ENCODE peak calls at places on chromosomes 1 and 21, in five cellular contexts. K is H9, S is IMR-90, M is H1, F is mesenchymal stem cell. T is an unnamed sample. For H3K4me1, the result is how much of the 10 kb centered on the place peaks cover.

GRCh38 chr1:234515411-234515810 is 36.4 kb upstream of the TARBP1 start:
- DNase-seq in M (no peak), S (peak), K (no peak), F (peak), T (no peak)

GRCh38 chr21:45804809-45805313 is 161.3 kb downstream of the PCBP3 start:
- DNase-seq in F (no peak), K (no peak), M (no peak), S (no peak), T (no peak)

GRCh38 chr1:69737527-69738176 is 169.9 kb downstream of the LRRC7 start:
- DNase-seq in M (peak), S (peak), F (peak), K (peak), T (peak)

GRCh38 chr1:203440780-203441179 is 34.8 kb upstream of the PRELP start:
- DNase-seq in S (peak), M (no peak), K (peak), F (peak), T (no peak)

GRCh38 chr1:96792220-96792619 is 70.6 kb downstream of the PTBP2 start:
- DNase-seq in F (no peak), M (no peak), K (no peak), S (no peak), T (no peak)

GRCh38 chr1:234820597-234820996 is 210.6 kb upstream of the IRF2BP2 start:
- DNase-seq in S (no peak), F (no peak), M (no peak), K (no peak), T (no peak)

GRCh38 chr1:54965624-54966340 is 14.6 kb upstream of the TMEM61 start:
- DNase-seq in K (no peak), M (no peak), S (peak), F (peak), T (no peak)

GRCh38 chr1:160376525-160377131 is 9.8 kb downstream of the NHLH1 start:
- DNase-seq in K (peak), S (peak), F (peak), M (no peak), T (peak)

GRCh38 chr1:34164510-34165381 is at the start of gene CSMD2:
- DNase-seq in M (peak), S (peak), F (peak), K (peak), T (peak)

GRCh38 chr1:26367441-26367840 is 5.1 kb downstream of the ZNF683 start:
- DNase-seq in M (no peak), K (no peak), S (no peak), F (no peak), T (no peak)

GRCh38 chr1:111649227-111649626 is 29.6 kb downstream of the RAP1A start:
- DNase-seq in S (no peak), M (no peak), F (no peak), K (no peak), T (no peak)

GRCh38 chr1:61011514-61012263 is 70.7 kb upstream of the NFIA start:
- DNase-seq in F (no peak), M (no peak), S (no peak), K (no peak), T (no peak)

GRCh38 chr1:150259758-150260669 is 2.4 kb downstream of the CA14 start:
- DNase-seq in K (peak), F (peak), S (no peak), M (peak), T (peak)

GRCh38 chr1:19363526-19364152 is 51.5 kb downstream of the SLC66A1 start:
- DNase-seq in M (no peak), S (no peak), F (no peak), K (no peak), T (no peak)

GRCh38 chr1:36971832-36972231 is 62.5 kb downstream of the GRIK3 start:
- DNase-seq in M (no peak), F (no peak), K (no peak), S (no peak), T (no peak)

GRCh38 chr1:228344631-228345072 is 62.0 kb downstream of the TRIM11 start:
- DNase-seq in S (no peak), K (no peak), M (peak), F (no peak), T (no peak)

GRCh38 chr1:228348708-228349467 is 57.7 kb downstream of the TRIM11 start:
- DNase-seq in S (no peak), F (no peak), M (no peak), K (no peak), T (no peak)

GRCh38 chr1:228345201-228345930 is 61.3 kb downstream of the TRIM11 start:
- DNase-seq in S (no peak), M (peak), K (peak), F (no peak), T (no peak)

GRCh38 chr1:228346731-228347130 is 59.9 kb downstream of the TRIM11 start:
- DNase-seq in M (no peak), S (no peak), F (no peak), K (no peak), T (no peak)

GRCh38 chr1:228347181-228347580 is 59.5 kb downstream of the TRIM11 start:
- DNase-seq in K (no peak), M (peak), F (no peak), S (no peak), T (no peak)
- H2AFZ ChIP-seq in K (no peak), M (no peak), F (no peak), S (no peak), T (no peak)

DNA sequence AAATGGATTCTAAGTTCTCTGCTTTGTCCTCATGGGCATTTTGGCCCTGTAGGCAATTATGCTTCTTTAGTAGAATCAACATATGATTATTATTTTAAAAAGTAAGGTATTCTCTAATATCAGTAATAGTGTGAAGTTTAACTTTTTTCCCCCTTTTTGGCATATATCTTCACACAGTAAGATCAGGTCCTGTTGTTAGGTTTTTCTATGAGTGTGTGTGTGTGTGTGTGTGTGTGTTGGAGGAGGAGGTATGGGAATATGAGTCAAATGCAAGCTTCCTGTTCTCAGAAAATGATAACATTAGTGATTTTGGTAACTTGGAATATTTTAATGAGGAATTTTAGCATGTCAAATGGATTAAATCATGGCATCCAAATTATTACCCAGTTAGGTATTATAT is 65.7 kb upstream of the BCL10 start:
- DNase-seq in F (no peak), M (no peak), K (no peak), S (peak), T (no peak)
- H3K4me1 ChIP-seq in F (under half), M (under half), K (under half), S (under half), T (under half)

GRCh38 chr1:156120318-156120717 is 5.8 kb downstream of the LMNA start:
- DNase-seq in M (no peak), K (no peak), S (no peak), F (no peak), T (no peak)
- H2BK120ac ChIP-seq in M (no peak), K (no peak), S (peak), F (no peak), T (no peak)

DNA sequence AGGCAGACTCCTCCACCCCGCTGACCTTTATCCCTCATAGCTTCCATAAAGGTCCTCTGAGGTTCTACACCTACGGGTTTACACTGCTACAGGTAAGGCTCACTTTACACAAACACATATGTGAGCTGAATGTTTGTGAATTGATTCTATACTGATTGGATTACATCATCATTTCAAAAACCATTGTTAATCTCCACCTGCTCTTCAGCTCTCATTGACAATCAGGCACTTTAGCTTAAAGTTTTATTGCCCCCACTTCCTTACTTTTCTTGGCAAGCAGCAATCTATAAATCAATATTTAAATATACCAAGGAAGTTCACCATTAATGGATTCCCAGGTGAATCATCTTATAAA is 12.9 kb upstream of the RGS16 start:
- DNase-seq in F (no peak), K (no peak), S (no peak), M (no peak), T (no peak)
- H2AFZ ChIP-seq in F (no peak), K (no peak), S (no peak), M (no peak), T (no peak)

DNA sequence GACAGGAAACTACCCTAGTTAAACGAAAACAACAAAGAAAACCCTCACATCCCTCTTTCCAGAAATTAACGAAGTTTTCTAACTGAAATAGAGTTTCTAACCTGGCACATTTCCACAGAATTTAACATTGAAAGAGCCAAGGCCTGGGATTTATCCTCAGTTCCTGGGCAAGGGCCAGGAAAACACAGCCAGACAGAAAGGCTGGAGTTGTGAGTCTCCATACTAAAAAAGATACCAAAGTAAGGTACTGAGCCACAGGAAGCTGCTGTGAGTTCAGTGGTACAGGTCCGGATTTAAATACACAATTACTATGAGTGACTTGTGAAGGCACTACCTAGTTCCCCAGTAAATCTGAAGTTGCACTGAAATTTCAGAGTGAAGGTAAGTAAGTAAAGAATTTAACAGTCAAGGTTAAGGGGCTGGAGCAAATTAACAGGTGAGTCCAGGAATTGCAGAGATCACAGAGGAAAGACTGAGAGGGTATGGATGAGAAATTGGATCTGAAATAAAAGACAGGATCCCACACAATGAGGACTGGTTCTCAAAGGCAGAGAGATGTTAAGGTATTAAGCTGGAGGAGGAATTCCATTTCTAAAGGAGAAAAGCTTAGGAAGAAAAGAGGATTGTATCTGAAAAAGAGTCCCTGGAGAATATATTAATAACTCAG is 908 bp downstream of the LIX1L start:
- DNase-seq in F (peak), M (no peak), K (no peak), S (peak), T (no peak)
- H3K4me1 ChIP-seq in F (under half), M (under half), K (under half), S (under half), T (under half)

DNA sequence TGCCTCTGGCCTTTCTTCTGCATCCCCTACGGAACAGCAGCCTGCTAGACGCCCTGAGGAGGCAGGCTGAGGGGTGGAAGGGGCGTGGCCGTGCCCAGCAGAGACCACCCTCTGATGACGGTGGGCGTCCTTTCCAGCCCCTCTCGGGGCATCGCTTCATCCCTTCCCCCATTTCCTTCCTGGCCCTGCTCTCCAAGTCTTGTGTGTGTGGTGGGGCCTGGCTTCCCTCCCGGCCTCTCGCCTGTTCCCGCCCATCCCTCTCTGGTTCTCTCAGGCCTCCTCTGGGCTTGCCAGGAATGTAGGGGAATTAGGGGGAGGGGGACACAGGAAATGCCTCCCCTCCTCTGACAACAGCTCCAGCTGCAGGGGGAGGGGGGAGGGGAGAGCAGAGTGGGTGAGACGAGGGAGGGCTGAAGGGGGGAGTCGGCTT is 51.1 kb downstream of the SKI start:
- DNase-seq in S (peak), M (peak), K (peak), F (peak), T (peak)
- H2BK120ac ChIP-seq in S (peak), M (no peak), K (no peak), F (peak), T (peak)